ENCODE peak calls at places on chromosome 7, in seven cellular contexts. G is transverse colon, N is GM23338, T is Panc1, M is SK-N-SH, L is sigmoid colon, Z is spleen. D is an unnamed sample.

GRCh38 chr7:131027287-131027773 is 293.3 kb upstream of the KLF14 start:
- DNase-seq in G (no peak), N (no peak), T (no peak), M (peak), L (peak), Z (no peak), D (no peak)

GRCh38 chr7:70400829-70401380 is 731.0 kb upstream of the GALNT17 start:
- DNase-seq in G (no peak), N (no peak), T (no peak), M (no peak), L (no peak), Z (no peak), D (no peak)

GRCh38 chr7:84372155-84372621 is 177.6 kb upstream of the SEMA3A start:
- DNase-seq in G (no peak), N (no peak), T (no peak), M (no peak), L (no peak), Z (no peak), D (no peak)

GRCh38 chr7:5354460-5355279 is 69.0 kb downstream of the TNRC18 start:
- DNase-seq in G (peak), N (peak), T (no peak), M (peak), L (peak), Z (no peak), D (peak)

GRCh38 chr7:155340721-155341120 is 43.0 kb downstream of the INSIG1 start:
- DNase-seq in G (no peak), N (no peak), T (no peak), M (no peak), L (no peak), Z (no peak), D (no peak)

GRCh38 chr7:7719235-7719634 is 828 bp upstream of the RPA3 start:
- DNase-seq in G (peak), N (no peak), T (peak), M (peak), L (peak), Z (no peak), D (no peak)

GRCh38 chr7:66769833-66770512 is 29.4 kb downstream of the RABGEF1 start:
- DNase-seq in G (no peak), N (no peak), T (no peak), M (no peak), L (no peak), Z (no peak), D (no peak)

GRCh38 chr7:151060416-151061234 is 1.2 kb downstream of the SLC4A2 start:
- DNase-seq in G (peak), N (no peak), T (no peak), M (peak), L (peak), Z (no peak), D (no peak)

GRCh38 chr7:135773451-135773850 is 24.8 kb upstream of the FAM180A start:
- DNase-seq in G (peak), N (no peak), T (no peak), M (no peak), L (no peak), Z (no peak), D (no peak)

GRCh38 chr7:53311205-53311604 is 275.8 kb downstream of the POM121L12 start:
- DNase-seq in G (no peak), N (no peak), T (no peak), M (no peak), L (no peak), Z (no peak), D (no peak)

GRCh38 chr7:133794490-133794889 is 332.6 kb upstream of the LRGUK start:
- DNase-seq in G (no peak), N (no peak), T (no peak), M (no peak), L (no peak), Z (no peak), D (no peak)

GRCh38 chr7:503575-504111 is 16.0 kb downstream of the PDGFA start:
- DNase-seq in G (peak), N (no peak), T (no peak), M (no peak), L (peak), Z (peak), D (peak)

GRCh38 chr7:39321909-39322498 is 244.2 kb upstream of the YAE1 start:
- DNase-seq in G (no peak), N (no peak), T (no peak), M (no peak), L (no peak), Z (no peak), D (no peak)
- TF ChIP-seq CTCF in G (no peak), N (no peak), T (no peak), M (no peak), L (no peak), Z (no peak), D (no peak)

GRCh38 chr7:16724344-16724743 is 29.2 kb upstream of the TSPAN13 start:
- DNase-seq in G (no peak), N (no peak), T (no peak), M (no peak), L (no peak), Z (no peak), D (no peak)
- H3K4me3 ChIP-seq in G (no peak), N (no peak), T (no peak), M (no peak), L (no peak), Z (no peak), D (no peak)

GRCh38 chr7:140540142-140540777 is 61.0 kb upstream of the MKRN1 start:
- DNase-seq in G (no peak), N (no peak), T (no peak), M (no peak), L (no peak), Z (peak), D (no peak)

GRCh38 chr7:140533394-140533872 is 54.1 kb upstream of the MKRN1 start:
- DNase-seq in G (no peak), N (no peak), T (no peak), M (no peak), L (peak), Z (no peak), D (no peak)

GRCh38 chr7:140537750-140538482 is 58.6 kb upstream of the MKRN1 start:
- DNase-seq in G (no peak), N (no peak), T (no peak), M (no peak), L (no peak), Z (no peak), D (no peak)

GRCh38 chr7:140539466-140539865 is 60.2 kb upstream of the MKRN1 start:
- DNase-seq in G (no peak), N (no peak), T (no peak), M (no peak), L (no peak), Z (peak), D (no peak)

DNA sequence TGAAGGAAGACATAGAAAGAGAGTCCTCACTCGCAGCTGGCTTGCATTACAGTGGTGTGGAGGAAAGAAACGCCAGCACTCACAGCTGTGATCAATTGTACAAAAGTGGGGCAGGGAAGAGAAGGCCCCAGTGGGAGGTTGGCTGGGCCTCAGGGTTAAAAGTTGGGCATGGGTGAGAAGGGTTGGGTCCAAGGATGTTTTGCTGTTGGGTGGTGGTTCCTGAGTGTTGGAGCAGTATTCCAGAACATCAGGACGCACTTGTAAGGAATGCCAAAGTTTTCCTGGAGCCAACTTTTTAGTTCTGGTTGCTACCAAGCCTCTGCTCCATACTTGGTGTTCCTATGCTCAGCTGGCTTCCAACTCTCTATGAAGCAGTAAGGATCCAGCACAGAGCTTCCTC is 55.4 kb upstream of the MKRN1 start:
- DNase-seq in G (no peak), N (no peak), T (no peak), M (no peak), L (peak), Z (no peak), D (no peak)
- TF ChIP-seq POLR2AphosphoS5 in G (no peak), N (no peak), T (no peak), M (no peak), L (no peak), Z (no peak), D (no peak)

DNA sequence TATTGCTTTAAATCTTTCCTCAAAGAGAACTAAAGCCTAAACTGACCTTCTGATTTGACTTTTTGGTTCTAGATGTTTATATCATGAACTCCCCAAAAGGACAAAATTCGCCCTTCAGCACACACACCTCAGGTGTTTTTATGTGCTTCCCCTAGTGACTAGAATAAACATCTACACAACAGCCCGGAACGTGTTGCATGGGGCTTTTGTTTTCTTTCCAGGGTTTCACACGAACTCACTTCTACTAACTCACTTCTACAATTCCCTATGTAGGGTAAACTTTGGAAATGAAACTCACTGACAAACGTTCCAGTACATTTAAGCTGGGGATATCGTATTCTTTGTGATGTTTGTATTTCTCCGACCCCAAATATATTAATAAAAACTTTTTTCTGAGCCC is 1.4 kb downstream of the TRA2A start:
- DNase-seq in G (no peak), N (peak), T (no peak), M (peak), L (no peak), Z (no peak), D (no peak)
- TF ChIP-seq CTCF in G (peak), N (no peak), T (no peak), M (peak), L (no peak), Z (no peak), D (no peak)

DNA sequence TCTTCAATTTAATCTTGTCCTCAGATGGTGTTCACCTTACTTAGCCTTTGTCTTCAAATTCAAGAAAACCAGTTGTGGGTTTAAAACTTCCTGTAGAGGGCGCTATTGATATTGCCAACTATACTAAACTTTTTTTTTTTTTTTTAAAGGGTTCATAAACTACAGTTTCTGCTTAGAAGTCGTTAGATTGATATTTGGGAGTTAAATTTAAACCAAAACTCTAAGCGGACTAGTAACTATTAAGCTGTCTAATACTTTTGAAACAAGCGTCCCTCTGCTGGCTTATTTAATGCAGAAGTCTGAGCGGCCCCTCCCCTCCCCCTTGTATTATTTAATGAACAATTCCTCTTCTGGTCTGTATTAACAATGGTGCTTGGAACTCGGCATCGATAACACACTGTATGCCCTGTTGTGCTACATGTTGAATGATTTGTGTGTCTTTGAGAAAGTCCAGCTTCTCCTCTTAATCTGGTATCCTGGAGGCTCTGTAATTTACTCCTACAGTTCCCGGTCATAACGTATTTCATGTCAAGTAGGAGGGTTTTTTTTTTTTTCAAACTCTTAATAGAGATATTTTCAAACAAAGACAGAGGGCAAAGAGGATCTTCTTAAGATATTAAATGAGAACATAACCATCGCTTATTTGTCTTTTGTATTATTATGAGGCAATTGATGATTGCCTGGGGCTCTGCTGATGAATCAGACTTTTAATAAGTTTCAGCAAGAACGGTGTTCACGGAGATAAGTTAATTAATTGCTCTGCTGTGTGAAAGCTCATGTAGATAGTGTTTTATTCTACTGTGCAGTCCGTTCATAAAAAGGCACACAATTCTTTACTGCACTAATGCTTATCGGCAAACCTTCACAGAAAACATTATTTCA is 22.6 kb upstream of the CREB5 start:
- DNase-seq in G (no peak), N (peak), T (no peak), M (peak), L (no peak), Z (no peak), D (no peak)
- H3K4me3 ChIP-seq in G (no peak), N (peak), T (no peak), M (peak), L (peak), Z (no peak), D (peak)

GRCh38 chr7:116952640-116953371 is 495 bp upstream of the ST7 start:
- DNase-seq in G (peak), N (peak), T (peak), M (peak), L (peak), Z (no peak), D (peak)
- TF ChIP-seq POLR2AphosphoS5 in G (no peak), N (no peak), T (no peak), M (peak), L (no peak), Z (no peak), D (no peak)

GRCh38 chr7:156473476-156474240 is 166.9 kb upstream of the RNF32 start:
- DNase-seq in G (peak), N (peak), T (peak), M (peak), L (no peak), Z (no peak), D (no peak)
- TF ChIP-seq CTCF in G (peak), N (peak), T (peak), M (peak), L (peak), Z (peak), D (peak)

DNA sequence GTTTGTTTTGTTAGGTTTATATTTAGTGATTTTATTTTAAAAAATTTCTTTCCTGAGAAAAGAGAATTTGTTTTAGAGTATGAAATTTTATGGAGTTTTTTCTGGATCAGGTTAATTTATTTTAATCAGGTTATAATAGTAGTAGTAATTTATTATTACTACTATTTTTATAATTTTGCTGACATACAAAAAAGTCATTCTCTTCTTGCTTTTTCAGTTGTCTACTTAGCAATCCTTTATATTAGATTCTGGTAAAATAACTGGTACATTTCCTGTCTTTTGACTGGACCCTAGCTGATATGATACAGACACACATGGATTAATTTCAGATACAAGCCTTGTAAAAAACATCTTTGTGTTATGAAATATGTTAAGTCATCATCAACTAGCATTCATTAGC is 5.3 kb downstream of the CASD1 start:
- DNase-seq in G (no peak), N (no peak), T (no peak), M (peak), L (no peak), Z (no peak), D (no peak)
- H3K4me3 ChIP-seq in G (no peak), N (no peak), T (no peak), M (no peak), L (no peak), Z (no peak), D (no peak)